ENCODE peak calls at places on chromosomes 6 and 20, in six cellular contexts. R is GM12865, K is epithelial cell of esophagus, I is cardiac fibroblast, M is A549, H is PC-3. S is an unnamed sample.

GRCh38 chr6:82072771-82073170 is 174.8 kb downstream of the IBTK start:
- DNase-seq in M (no peak), I (peak; percentile 66), K (peak; percentile 8), R (no peak), H (peak; percentile 7), S (peak; percentile 60)

GRCh38 chr6:80163754-80164187 is 57.3 kb downstream of the BCKDHB start:
- DNase-seq in I (peak; percentile 87), M (peak; percentile 4), K (peak; percentile 88), H (peak; percentile 70), R (peak; percentile 45), S (peak; percentile 51)

GRCh38 chr6:149043476-149044130 is 273.9 kb upstream of the TAB2 start:
- DNase-seq in H (peak; percentile 37), R (peak; percentile 49), I (peak; percentile 28), K (no peak), M (peak; percentile 22), S (no peak)

GRCh38 chr20:55800501-55800900 is 204.8 kb downstream of the CBLN4 start:
- DNase-seq in H (no peak), M (no peak), K (no peak), I (no peak), R (no peak), S (no peak)

GRCh38 chr6:109300874-109301273 is 81.4 kb downstream of the CD164 start:
- DNase-seq in I (no peak), R (no peak), K (no peak), H (no peak), M (no peak), S (no peak)

GRCh38 chr20:40497781-40498691 is 191.0 kb downstream of the MAFB start:
- DNase-seq in I (peak; percentile 56), M (no peak), H (no peak), R (peak; percentile 5), K (peak; percentile 57), S (no peak)

GRCh38 chr20:25544316-25544715 is 41.0 kb downstream of the NINL start:
- DNase-seq in K (no peak), I (peak; percentile 23), H (no peak), M (no peak), R (no peak), S (no peak)

GRCh38 chr20:59042151-59042795 is at the start of gene PRELID3B:
- DNase-seq in I (peak; percentile 50), K (peak; percentile 37), R (peak; percentile 60), M (peak; percentile 30), H (peak; percentile 59), S (no peak)

GRCh38 chr6:71621918-71622519 is 264.3 kb upstream of the RIMS1 start:
- DNase-seq in R (peak; percentile 1), H (peak; percentile 47), K (peak; percentile 33), I (peak; percentile 34), M (no peak), S (no peak)

GRCh38 chr6:6565069-6565468 is 23.5 kb upstream of the LY86 start:
- DNase-seq in I (no peak), K (no peak), M (no peak), H (no peak), R (no peak), S (no peak)

GRCh38 chr20:51396365-51396909 is 146.1 kb downstream of the NFATC2 start:
- DNase-seq in K (no peak), H (no peak), M (no peak), I (no peak), R (no peak), S (no peak)

GRCh38 chr6:163745566-163746400 is 331.3 kb downstream of the QKI start:
- DNase-seq in K (peak; percentile 93), R (no peak), I (peak; percentile 68), H (peak; percentile 39), M (peak; percentile 15), S (peak; percentile 84)

GRCh38 chr6:131914967-131915751 is 36.0 kb downstream of the CCN2 start:
- DNase-seq in H (peak; percentile 74), I (peak; percentile 91), K (peak; percentile 82), R (peak; percentile 77), M (peak; percentile 29), S (no peak)

GRCh38 chr6:161694995-161695394 is 421.1 kb upstream of the AGPAT4 start:
- DNase-seq in R (peak; percentile 44), M (no peak), I (peak; percentile 53), H (peak; percentile 44), K (peak; percentile 2), S (no peak)

GRCh38 chr20:24118781-24119175 is 130.2 kb upstream of the GGTLC1 start:
- DNase-seq in M (no peak), H (peak; percentile 78), K (peak; percentile 63), R (no peak), I (peak; percentile 24), S (no peak)

GRCh38 chr6:64081459-64081858 is 445.9 kb downstream of the PHF3 start:
- DNase-seq in K (peak; percentile 33), R (no peak), M (no peak), H (peak; percentile 6), I (no peak), S (no peak)

GRCh38 chr20:7935027-7935551 is 5.2 kb downstream of the HAO1 start:
- DNase-seq in R (peak; percentile 19), H (no peak), K (no peak), I (no peak), M (no peak), S (no peak)

GRCh38 chr6:16519265-16520242 is 241.7 kb downstream of the ATXN1 start:
- DNase-seq in R (peak; percentile 36), K (no peak), I (no peak), M (no peak), H (peak; percentile 40), S (no peak)

GRCh38 chr6:52109073-52109635 is 21.7 kb upstream of the PKHD1 start:
- DNase-seq in I (no peak), H (peak; percentile 45), K (no peak), M (no peak), R (no peak), S (no peak)

GRCh38 chr6:111845441-111845871 is 27.8 kb downstream of the FYN start:
- DNase-seq in H (no peak), M (no peak), K (no peak), I (peak; percentile 38), R (peak; percentile 78), S (no peak)

GRCh38 chr6:20877008-20877937 is 343.0 kb downstream of the CDKAL1 start:
- DNase-seq in H (peak; percentile 98), I (peak; percentile 94), K (peak; percentile 95), M (peak; percentile 49), R (peak; percentile 90), S (peak; percentile 79)

GRCh38 chr6:57222684-57223077 is 574 bp upstream of the RAB23 start:
- DNase-seq in I (no peak), R (no peak), K (no peak), H (no peak), M (no peak), S (no peak)

DNA sequence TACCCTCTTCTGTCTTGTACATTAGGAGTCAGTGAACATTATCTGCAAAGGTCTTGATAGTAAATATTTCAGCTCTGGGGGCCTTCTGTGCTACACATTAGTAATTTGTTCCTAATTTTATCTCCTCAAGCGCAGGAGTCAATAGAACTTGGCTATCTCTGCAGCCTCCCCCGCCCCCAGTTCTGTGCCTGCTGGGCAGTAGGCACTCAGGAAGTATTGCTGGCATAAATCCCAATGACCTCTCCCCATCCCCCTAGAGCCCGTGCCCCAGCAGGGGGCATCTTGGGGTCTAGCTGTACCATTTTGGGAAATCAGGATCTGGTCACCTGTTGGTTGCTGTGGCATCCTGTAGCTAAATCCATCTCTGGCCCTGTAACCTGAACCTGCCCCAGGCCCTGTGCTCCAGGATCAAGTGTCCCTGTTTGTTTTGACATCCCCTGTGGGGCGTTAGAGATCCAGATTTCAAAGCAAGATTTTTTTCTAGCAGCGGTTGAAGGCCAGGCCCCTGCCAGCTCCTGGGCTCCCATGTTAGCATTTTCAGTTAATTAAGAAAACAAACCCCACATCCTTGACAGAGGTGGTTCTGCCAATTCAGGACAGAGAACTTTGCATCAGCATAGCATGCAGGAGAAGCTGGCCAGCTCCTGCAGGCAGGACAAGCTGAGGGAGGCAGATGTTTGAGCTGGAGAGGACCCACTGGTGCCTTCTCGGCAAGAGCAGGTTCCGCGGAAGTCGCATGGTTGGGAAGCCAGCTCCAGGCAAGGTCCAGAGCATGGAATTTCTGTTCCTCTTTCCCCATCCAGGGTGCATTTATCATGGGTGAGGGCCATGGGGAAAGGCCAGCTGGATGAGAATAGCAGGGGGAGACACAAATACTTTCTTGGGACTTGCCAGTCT is 32.1 kb downstream of the DAAM2 start:
- DNase-seq in M (no peak), K (no peak), I (no peak), H (no peak), R (no peak), S (no peak)
- H3K4me3 ChIP-seq in M (no peak overlapping the region), K (no peak overlapping the region), I (no peak overlapping the region), H (no peak overlapping the region), R (no peak overlapping the region), S (no peak overlapping the region)

DNA sequence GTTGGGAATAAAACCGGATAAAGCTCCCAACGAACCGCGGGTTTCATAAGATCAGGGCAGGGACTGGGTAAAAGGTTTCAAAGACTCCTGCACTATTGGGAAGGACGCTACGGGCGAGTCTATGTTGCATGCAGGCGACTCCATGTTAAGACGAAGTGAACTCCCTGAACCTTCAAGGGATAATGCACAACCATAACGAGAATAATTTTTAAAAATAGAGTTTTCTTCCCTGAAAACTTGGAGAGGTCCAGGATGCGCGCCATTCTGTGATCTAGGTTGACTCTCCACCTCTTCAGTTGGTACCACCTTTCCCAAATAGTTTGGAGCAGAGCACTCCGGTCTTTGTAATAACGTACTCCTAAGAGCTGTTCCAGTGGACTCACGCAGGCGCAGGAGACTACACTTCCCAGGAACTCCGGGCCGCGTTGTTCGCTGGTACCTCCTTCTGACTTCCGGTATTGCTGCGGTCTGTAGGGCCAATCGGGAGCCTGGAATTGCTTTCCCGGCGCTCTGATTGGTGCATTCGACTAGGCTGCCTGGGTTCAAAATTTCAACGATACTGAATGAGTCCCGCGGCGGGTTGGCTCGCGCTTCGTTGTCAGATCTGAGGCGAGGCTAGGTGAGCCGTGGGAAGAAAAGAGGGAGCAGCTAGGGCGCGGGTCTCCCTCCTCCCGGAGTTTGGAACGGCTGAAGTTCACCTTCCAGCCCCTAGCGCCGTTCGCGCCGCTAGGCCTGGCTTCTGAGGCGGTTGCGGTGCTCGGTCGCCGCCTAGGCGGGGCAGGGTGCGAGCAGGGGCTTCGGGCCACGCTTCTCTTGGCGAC is at the start of gene TPX2:
- DNase-seq in M (peak; percentile 99), K (peak; percentile 98), I (peak; percentile 98), H (peak; percentile 98), R (peak; percentile 96), S (peak; percentile 83)
- TF ChIP-seq CTCF in M (no peak), K (peak; percentile 24), I (no peak), H (peak; percentile 26), R (no peak), S (peak; percentile 12)

GRCh38 chr6:113560376-113560775 is 296.8 kb upstream of the MARCKS start:
- DNase-seq in R (no peak), K (no peak), H (no peak), M (no peak), I (no peak), S (no peak)
- H3K4me3 ChIP-seq in R (no peak overlapping the region), K (no peak overlapping the region), H (no peak overlapping the region), M (no peak overlapping the region), I (no peak overlapping the region), S (no peak overlapping the region)

DNA sequence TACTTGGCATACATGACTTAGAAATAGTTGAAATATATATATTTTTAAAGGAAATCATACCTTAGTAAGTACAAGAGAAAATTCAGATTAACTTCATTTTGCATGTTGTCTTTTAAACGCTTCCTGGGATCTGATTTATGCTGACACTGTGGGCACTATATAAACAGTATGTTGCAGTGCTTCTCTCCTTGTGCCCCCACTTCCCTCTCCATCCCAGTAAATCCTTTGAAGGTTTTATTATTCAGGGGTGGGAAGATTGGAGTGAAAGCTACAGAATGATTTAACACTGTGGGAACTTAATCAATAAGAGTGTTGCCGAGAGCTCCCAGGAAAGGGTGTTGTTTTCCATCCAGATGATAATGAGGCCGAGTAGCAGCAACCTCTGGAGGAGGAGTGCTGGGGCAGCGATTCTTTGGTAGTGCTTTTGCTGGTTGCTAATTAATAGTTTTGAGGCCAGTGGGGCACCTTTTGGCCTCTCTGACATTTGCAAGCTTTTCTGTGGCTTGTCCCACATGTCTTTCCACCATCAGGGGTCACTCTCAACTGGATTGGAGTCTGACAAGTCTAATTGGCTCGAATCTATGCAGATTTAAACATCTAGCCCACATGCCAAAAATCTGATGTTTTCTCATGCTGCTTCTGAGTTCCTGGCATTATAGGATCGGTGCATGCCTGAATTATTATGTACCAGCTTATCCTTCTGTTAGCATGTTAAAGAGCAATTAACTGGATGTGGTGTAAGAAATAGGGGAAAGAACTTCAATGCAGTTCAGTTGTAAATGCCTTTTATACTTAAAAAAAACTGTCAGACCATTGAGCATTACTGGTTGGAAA is 183.1 kb upstream of the MMS22L start:
- DNase-seq in I (no peak), M (no peak), H (no peak), K (no peak), R (no peak), S (no peak)
- TF ChIP-seq CTCF in I (no peak), M (no peak), H (no peak), K (no peak), R (no peak), S (no peak)

S was measured in AG04449.